ENCODE peak calls at places on chromosomes 3 and 15, in four cellular contexts. E is lung, Z is adrenal gland, W is SK-N-SH. N is an unnamed sample.

GRCh38 chr3:167453815-167454214 is 20.0 kb downstream of the SERPINI2 start:
- DNase-seq in W (no peak), E (no peak), Z (no peak), N (no peak)

GRCh38 chr3:113094514-113094913 is 103.7 kb downstream of the GTPBP8 start:
- DNase-seq in Z (no peak), W (no peak), E (no peak), N (no peak)

GRCh38 chr3:194840661-194841514 is 155.2 kb downstream of the FAM43A start:
- DNase-seq in Z (peak), W (peak), E (no peak), N (peak)

GRCh38 chr3:171878441-171879225 is 35.5 kb downstream of the TMEM212 start:
- DNase-seq in E (no peak), W (no peak), Z (no peak), N (no peak)

GRCh38 chr3:59559721-59560514 is 510.1 kb upstream of the CFAP20DC start:
- DNase-seq in E (no peak), Z (no peak), W (no peak), N (no peak)

GRCh38 chr15:80072285-80072684 is 12.8 kb downstream of the ZFAND6 start:
- DNase-seq in W (peak), Z (no peak), E (no peak), N (peak)

GRCh38 chr15:92377083-92377789 is 16.4 kb upstream of the ST8SIA2 start:
- DNase-seq in W (no peak), E (no peak), Z (no peak), N (no peak)

GRCh38 chr3:11580645-11581044 is 63.1 kb downstream of the VGLL4 start:
- DNase-seq in W (no peak), E (no peak), Z (no peak), N (no peak)

GRCh38 chr3:121703973-121704372 is 43.3 kb upstream of the HCLS1 start:
- DNase-seq in Z (no peak), E (no peak), W (no peak), N (no peak)

GRCh38 chr3:175294793-175295192 is 435.7 kb downstream of the NAALADL2 start:
- DNase-seq in E (no peak), W (no peak), Z (no peak), N (no peak)

GRCh38 chr3:37590328-37591079 is 271.2 kb upstream of the CTDSPL start:
- DNase-seq in Z (no peak), E (no peak), W (no peak), N (peak)

GRCh38 chr3:155106059-155106458 is 25.9 kb downstream of the MME start:
- DNase-seq in Z (no peak), E (no peak), W (no peak), N (no peak)

GRCh38 chr15:64072812-64073211 is 20.8 kb downstream of the CIAO2A start:
- DNase-seq in E (no peak), Z (no peak), W (no peak), N (no peak)

GRCh38 chr3:46496745-46497555 is 826 bp upstream of the RTP3 start:
- DNase-seq in E (no peak), W (no peak), Z (no peak), N (peak)

GRCh38 chr3:155202626-155203025 is 90.9 kb downstream of the STRIT1 start:
- DNase-seq in E (no peak), Z (no peak), W (no peak), N (no peak)

GRCh38 chr15:91867581-91868026 is 14.1 kb downstream of the SLCO3A1 start:
- DNase-seq in E (peak), W (peak), Z (peak), N (no peak)

GRCh38 chr3:72380193-72380592 is 468.1 kb downstream of the SHQ1 start:
- DNase-seq in E (no peak), W (no peak), Z (no peak), N (no peak)

DNA sequence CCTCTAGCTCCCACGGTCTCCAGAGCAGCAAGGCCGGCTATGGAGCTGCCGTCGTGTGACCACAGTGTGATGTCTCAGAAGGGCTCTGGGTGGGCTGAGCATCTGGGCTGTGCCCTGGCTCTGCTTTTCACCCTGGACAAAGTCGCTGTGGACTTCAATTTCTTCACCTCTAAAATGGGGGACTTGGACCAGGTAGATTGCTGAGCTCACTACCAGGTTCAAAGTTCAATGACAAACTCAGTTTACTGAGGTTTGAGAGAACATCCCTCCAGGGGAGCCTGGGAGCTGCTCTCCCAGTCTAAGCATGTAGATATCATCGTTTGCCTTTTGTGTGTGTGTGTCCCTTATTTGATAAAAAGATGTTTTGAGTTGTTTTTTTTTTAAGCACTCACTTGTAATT is 25.1 kb downstream of the RLBP1 start:
- DNase-seq in W (no peak), E (no peak), Z (no peak), N (no peak)
- H3K27ac ChIP-seq in W (no peak), E (no peak), Z (no peak), N (no peak)

GRCh38 chr15:101425787-101426365 is 63.6 kb downstream of the PCSK6 start:
- DNase-seq in W (no peak), E (no peak), Z (no peak), N (no peak)

GRCh38 chr15:101427606-101428487 is 61.7 kb downstream of the PCSK6 start:
- DNase-seq in E (no peak), W (no peak), Z (no peak), N (no peak)

GRCh38 chr15:101428758-101429157 is 60.7 kb downstream of the PCSK6 start:
- DNase-seq in Z (no peak), W (peak), E (no peak), N (no peak)

GRCh38 chr15:101426761-101427333 is 62.7 kb downstream of the PCSK6 start:
- DNase-seq in E (no peak), W (no peak), Z (no peak), N (no peak)

GRCh38 chr15:101424984-101425383 is 64.5 kb downstream of the PCSK6 start:
- DNase-seq in E (no peak), W (no peak), Z (no peak), N (no peak)
- H3K4me3 ChIP-seq in E (no peak), W (no peak), Z (no peak), N (no peak)

GRCh38 chr3:189403194-189403593 is 228.0 kb upstream of the TP63 start:
- DNase-seq in Z (no peak), W (no peak), E (no peak), N (no peak)
- H3K27ac ChIP-seq in Z (no peak), W (no peak), E (no peak), N (no peak)

DNA sequence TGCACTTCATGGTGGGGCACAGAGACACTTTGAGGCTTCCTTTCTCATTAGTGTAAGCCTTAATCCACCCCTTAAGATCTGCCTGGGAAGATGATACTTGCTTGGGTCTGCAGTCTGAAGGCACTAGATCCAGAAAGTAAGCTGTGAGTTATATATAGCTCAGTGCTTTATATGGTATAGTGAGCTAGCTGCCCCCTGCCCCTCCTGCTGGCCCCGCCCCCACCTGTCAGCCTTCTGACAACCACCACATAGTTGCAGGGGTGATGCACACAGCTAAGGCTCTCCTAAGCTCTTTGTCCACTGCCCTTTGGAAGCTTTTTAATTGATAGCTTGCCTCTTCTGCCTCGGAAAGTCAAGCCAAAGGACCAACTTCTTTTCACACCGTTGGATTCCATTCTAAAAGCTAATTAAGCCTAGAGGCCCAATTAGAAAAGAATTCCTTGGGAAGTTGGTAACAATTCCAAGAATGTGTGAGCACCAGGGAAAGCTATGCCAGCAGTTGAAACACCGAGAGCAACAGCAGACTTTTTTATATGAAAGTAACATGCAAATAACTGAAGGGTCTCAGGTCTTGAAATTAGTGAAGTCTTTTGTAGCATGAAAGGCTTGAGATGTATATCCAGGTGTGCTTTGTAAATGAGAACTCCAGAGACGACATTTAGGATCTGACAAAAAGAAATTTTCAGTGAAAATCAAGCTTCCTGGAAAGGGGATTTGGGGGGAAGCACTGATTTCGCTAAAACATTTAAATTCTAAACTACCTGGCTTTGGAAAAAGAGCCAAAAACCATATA is 2.3 kb downstream of the TPM1 start:
- DNase-seq in E (no peak), Z (no peak), W (no peak), N (no peak)
- H3K4me3 ChIP-seq in E (peak), Z (peak), W (peak), N (peak)

GRCh38 chr3:30268288-30268687 is 338.1 kb upstream of the TGFBR2 start:
- DNase-seq in E (no peak), Z (no peak), W (no peak), N (no peak)
- H3K27ac ChIP-seq in E (no peak), Z (no peak), W (no peak), N (no peak)

GRCh38 chr15:40441012-40441735 is 421 bp downstream of the BAHD1 start:
- DNase-seq in Z (no peak), E (no peak), W (no peak), N (no peak)

GRCh38 chr15:40441736-40442531 is 1.2 kb downstream of the BAHD1 start:
- DNase-seq in Z (peak), W (peak), E (no peak), N (peak)

GRCh38 chr15:40444741-40445140 is 4.0 kb downstream of the BAHD1 start:
- DNase-seq in W (no peak), Z (no peak), E (no peak), N (no peak)

GRCh38 chr15:40443846-40444245 is 3.1 kb downstream of the BAHD1 start:
- DNase-seq in Z (no peak), E (no peak), W (no peak), N (no peak)

GRCh38 chr15:40443255-40443654 is 2.5 kb downstream of the BAHD1 start:
- DNase-seq in E (no peak), Z (peak), W (no peak), N (no peak)
- H3K4me3 ChIP-seq in E (no peak), Z (no peak), W (no peak), N (no peak)

GRCh38 chr15:99118801-99119546 is 14.1 kb downstream of the SYNM start:
- DNase-seq in W (no peak), E (no peak), Z (no peak), N (no peak)

GRCh38 chr15:99118258-99118632 is 13.4 kb downstream of the SYNM start:
- DNase-seq in Z (no peak), E (no peak), W (no peak), N (no peak)

GRCh38 chr15:99117563-99118257 is 12.8 kb downstream of the SYNM start:
- DNase-seq in Z (no peak), E (no peak), W (no peak), N (no peak)

GRCh38 chr15:99115300-99116215 is 10.7 kb downstream of the SYNM start:
- DNase-seq in W (no peak), Z (no peak), E (no peak), N (no peak)

GRCh38 chr15:99117111-99117510 is 12.2 kb downstream of the SYNM start:
- DNase-seq in W (no peak), E (no peak), Z (no peak), N (no peak)
- H3K27ac ChIP-seq in W (no peak), E (no peak), Z (no peak), N (no peak)

GRCh38 chr15:65981837-65982696 is 112.8 kb downstream of the RAB11A start:
- DNase-seq in W (peak), E (peak), Z (no peak), N (no peak)
- H3K4me3 ChIP-seq in W (peak), E (no peak), Z (no peak), N (peak)